ENCODE peak calls at places on chromosomes 16 and 17, in four cellular contexts. Y, T, V and D are unnamed samples.

GRCh38 chr16:48204825-48205151 is 39.3 kb upstream of the LONP2 start:
- DNase-seq in Y (no peak), T (no peak), V (no peak), D (no peak)

GRCh38 chr17:6536053-6536452 is 20.3 kb downstream of the PITPNM3 start:
- DNase-seq in Y (no peak), T (no peak), V (peak; percentile 25), D (no peak)

GRCh38 chr17:72574675-72575510 is 454.1 kb downstream of the SOX9 start:
- DNase-seq in Y (no peak), T (no peak), V (no peak), D (no peak)

GRCh38 chr16:69647020-69647419 is 79.3 kb downstream of the NQO1 start:
- DNase-seq in Y (no peak), T (no peak), V (no peak), D (no peak)

GRCh38 chr17:51995797-51996403 is 162.6 kb downstream of the CA10 start:
- DNase-seq in Y (no peak), T (no peak), V (no peak), D (no peak)

GRCh38 chr17:79843917-79844815 is 4.9 kb upstream of the CBX4 start:
- DNase-seq in Y (no peak), T (peak; percentile 61), V (peak; percentile 70), D (no peak)

GRCh38 chr17:59154721-59155438 is at the start of gene SKA2:
- DNase-seq in Y (peak; percentile 100), T (no peak), V (no peak), D (peak; percentile 91)

GRCh38 chr17:79631640-79632431 is 21.0 kb upstream of the RBFOX3 start:
- DNase-seq in Y (no peak), T (no peak), V (peak; percentile 25), D (no peak)

GRCh38 chr16:78005881-78006280 is 16.5 kb upstream of the CLEC3A start:
- DNase-seq in Y (no peak), T (no peak), V (no peak), D (no peak)

GRCh38 chr16:11056989-11057645 is 112.8 kb downstream of the CLEC16A start:
- DNase-seq in Y (no peak), T (no peak), V (no peak), D (no peak)

GRCh38 chr16:14505846-14506245 is 124.2 kb downstream of the PARN start:
- DNase-seq in Y (no peak), T (peak; percentile 79), V (no peak), D (no peak)

GRCh38 chr17:75764711-75765421 is at the start of gene GALK1:
- DNase-seq in Y (peak; percentile 63), T (peak; percentile 55), V (peak; percentile 86), D (peak; percentile 74)

GRCh38 chr17:29140631-29141483 is 39.3 kb downstream of the MYO18A start:
- DNase-seq in Y (no peak), T (peak; percentile 32), V (no peak), D (no peak)

DNA sequence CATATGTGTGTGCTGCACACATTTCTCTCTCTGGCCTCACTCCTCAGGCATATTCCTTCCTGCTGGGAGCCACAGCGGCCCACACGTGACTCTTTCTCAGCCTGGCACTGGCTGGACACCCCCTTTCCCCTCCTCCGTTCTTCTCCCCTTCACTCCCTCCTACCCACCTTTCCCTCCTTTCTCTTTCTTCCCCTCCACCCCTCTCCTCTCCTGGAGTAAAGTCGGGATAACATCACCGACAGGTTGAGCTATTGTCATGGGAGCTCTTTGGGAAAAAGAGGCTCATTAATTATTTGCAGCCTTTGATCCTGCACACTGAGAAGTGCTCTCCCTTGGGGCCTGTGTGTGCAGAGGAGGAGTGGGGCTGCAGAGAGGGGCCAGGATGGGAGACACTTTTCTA is 126.4 kb upstream of the HSBP1 start:
- DNase-seq in Y (no peak), T (no peak), V (no peak), D (no peak)
- H2BK120ac ChIP-seq in Y (no peak overlapping the region), T (no peak overlapping the region), V (no peak overlapping the region), D (no peak overlapping the region)

GRCh38 chr16:30535777-30536190 is 1.1 kb upstream of the ZNF747 start:
- DNase-seq in Y (peak; percentile 26), T (peak; percentile 62), V (peak; percentile 81), D (peak; percentile 53)
- H2BK120ac ChIP-seq in Y (no peak overlapping the region), T (peak overlapping the region; percentile 11), V (peak overlapping the region; percentile 42), D (no peak overlapping the region)

GRCh38 chr16:56870271-56870888 is 5.4 kb downstream of the SLC12A3 start:
- DNase-seq in Y (no peak), T (no peak), V (no peak), D (no peak)
- H2BK120ac ChIP-seq in Y (no peak overlapping the region), T (no peak overlapping the region), V (no peak overlapping the region), D (no peak overlapping the region)

DNA sequence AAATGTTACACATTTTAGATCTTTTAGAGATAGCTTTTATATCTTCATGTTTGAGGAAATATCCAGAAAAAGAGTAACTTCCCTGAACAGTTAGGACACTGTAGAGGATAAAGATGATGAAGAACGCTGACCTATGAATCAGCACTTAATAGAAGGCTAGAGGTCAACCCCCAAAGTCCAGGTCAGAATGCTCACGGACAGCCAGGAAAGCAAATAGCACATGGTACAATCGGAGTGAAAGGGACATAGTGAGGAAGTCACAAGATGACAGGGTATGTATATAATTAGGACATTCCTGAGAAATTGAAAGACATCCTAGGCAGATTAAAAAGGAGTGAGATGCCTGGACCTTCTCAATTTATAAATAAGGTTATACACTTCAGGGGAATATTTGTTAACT is 55.1 kb upstream of the CNTNAP4 start:
- DNase-seq in Y (no peak), T (no peak), V (no peak), D (no peak)
- H2BK120ac ChIP-seq in Y (no peak overlapping the region), T (no peak overlapping the region), V (no peak overlapping the region), D (no peak overlapping the region)

DNA sequence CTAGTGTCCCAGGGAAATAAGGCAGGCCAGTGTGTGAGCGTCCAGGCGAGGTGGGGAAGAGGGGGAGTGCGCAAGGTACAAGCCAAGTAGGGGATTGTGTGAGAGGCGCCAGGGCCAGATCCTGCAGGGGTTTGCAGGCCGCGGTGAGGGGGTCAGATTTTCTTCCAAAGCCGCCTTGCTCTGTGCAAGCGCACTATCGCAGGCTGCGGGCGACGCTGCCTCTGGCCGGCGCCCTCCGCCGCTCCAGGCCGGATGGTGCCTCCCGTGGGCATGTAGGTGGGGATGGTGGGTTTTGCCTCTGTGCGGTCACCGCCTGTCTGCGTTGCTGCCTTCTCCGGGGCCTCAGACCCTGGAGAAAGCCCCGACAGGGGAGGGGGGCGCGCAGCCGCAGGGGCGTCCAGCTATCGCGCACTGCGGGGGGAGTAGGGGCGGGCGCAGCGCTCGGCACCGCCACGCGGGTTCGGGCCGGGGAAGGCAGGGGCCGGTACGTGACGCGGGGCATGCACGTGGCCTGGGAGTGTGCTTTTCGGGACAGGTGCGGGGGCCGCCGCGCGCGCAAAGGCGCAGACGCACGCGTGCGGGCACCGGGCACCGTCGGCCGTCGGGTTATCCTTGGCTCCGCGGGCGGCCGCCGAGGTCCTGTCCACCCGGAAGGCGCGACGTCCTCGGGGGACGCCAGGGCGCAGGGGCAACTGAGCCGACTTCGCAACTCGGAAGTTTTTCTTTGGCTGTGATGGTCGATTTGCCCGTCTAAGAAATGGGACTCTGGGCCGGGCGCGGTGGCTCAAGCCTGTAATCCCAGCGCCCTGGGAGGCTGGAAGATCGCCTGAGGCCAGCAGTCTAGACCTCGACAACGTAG is 1.1 kb upstream of the HAPSTR1 start:
- DNase-seq in Y (peak; percentile 48), T (no peak), V (peak; percentile 66), D (peak; percentile 14)
- H2BK120ac ChIP-seq in Y (peak overlapping the region; percentile 94), T (peak overlapping the region; percentile 43), V (no peak overlapping the region), D (peak overlapping the region; percentile 86)

DNA sequence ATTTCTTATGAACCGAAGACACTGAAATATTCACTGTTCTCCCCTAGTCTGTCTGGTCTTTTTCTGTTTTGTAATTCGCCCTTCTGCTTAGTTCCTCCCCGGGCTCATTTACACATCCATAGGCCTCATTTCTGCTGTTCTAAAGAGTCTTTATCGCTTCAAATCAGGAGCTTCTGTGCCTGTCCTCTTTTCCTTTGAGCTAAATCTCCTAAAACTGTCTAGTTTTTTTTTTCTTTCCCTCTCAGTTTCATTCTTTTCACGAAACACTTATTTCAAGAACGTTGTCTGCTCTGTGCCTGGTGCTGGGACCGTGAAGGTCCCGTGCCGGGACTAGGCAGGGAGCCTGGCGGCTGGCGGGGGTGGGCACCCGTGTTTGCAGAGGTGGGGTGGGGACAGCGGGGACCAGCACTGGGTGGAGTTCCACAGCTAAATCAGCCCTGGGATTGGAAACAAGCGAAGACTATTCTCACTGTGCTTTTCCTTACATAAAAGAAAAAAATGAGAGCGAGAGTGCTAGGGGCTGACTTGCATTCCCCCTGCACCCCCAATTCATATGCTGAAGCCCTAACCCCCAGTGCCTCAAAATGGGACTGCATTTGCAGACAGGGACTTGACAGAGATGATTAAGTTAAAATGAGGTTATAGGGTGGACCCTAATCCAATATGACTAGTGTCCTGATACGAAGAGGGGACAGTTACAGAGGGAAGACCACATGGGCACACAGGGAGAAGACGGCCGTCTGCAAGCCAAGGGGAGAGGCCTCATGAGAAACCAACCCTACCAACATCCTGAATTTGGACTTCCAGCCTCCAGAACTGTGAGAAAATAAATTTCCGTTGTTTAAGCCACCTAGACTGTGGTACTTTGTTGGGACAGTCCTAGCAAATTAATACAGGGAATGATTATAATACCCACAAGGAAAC is 1.4 kb upstream of the TMEM220 start:
- DNase-seq in Y (no peak), T (no peak), V (peak; percentile 40), D (no peak)
- H2BK120ac ChIP-seq in Y (no peak overlapping the region), T (no peak overlapping the region), V (no peak overlapping the region), D (no peak overlapping the region)